ENCODE peak calls at places on chromosomes 7 and 10, in five cellular contexts. One of them, this sample, is unnamed.

GRCh38 chr7:71574153-71574894 is 442.4 kb downstream of the GALNT17 start:
- DNase-seq in PC-9: no peak
- DNase-seq in hepatocyte: no peak
- DNase-seq in PC-3: no peak
- DNase-seq in mammary epithelial cell: no peak
- DNase-seq in this sample: no peak

GRCh38 chr7:3162286-3162685 is 118.6 kb upstream of the CARD11 start:
- DNase-seq in PC-9: no peak
- DNase-seq in hepatocyte: no peak
- DNase-seq in PC-3: peak
- DNase-seq in mammary epithelial cell: no peak
- DNase-seq in this sample: no peak

GRCh38 chr10:12327074-12327473 is 22.3 kb upstream of the CAMK1D start:
- DNase-seq in PC-9: no peak
- DNase-seq in hepatocyte: no peak
- DNase-seq in PC-3: no peak
- DNase-seq in mammary epithelial cell: no peak
- DNase-seq in this sample: no peak

GRCh38 chr7:38195804-38196595 is 18.0 kb downstream of the STARD3NL start:
- DNase-seq in PC-9: no peak
- DNase-seq in hepatocyte: no peak
- DNase-seq in PC-3: no peak
- DNase-seq in mammary epithelial cell: peak
- DNase-seq in this sample: no peak

GRCh38 chr10:93417886-93418285 is 64.2 kb downstream of the MYOF start:
- DNase-seq in PC-9: peak
- DNase-seq in hepatocyte: no peak
- DNase-seq in PC-3: no peak
- DNase-seq in mammary epithelial cell: no peak
- DNase-seq in this sample: no peak

GRCh38 chr10:1724921-1725320 is 12.4 kb downstream of the ADARB2 start:
- DNase-seq in PC-9: no peak
- DNase-seq in hepatocyte: no peak
- DNase-seq in PC-3: no peak
- DNase-seq in mammary epithelial cell: peak
- DNase-seq in this sample: no peak

GRCh38 chr10:58358314-58358933 is 23.6 kb downstream of the UBE2D1 start:
- DNase-seq in PC-9: no peak
- DNase-seq in hepatocyte: no peak
- DNase-seq in PC-3: no peak
- DNase-seq in mammary epithelial cell: no peak
- DNase-seq in this sample: no peak

GRCh38 chr7:36441344-36442022 is 51.8 kb downstream of the ANLN start:
- DNase-seq in PC-9: no peak
- DNase-seq in hepatocyte: no peak
- DNase-seq in PC-3: no peak
- DNase-seq in mammary epithelial cell: no peak
- DNase-seq in this sample: no peak

GRCh38 chr10:119190954-119191619 is 12.5 kb upstream of the PRDX3 start:
- DNase-seq in PC-9: no peak
- DNase-seq in hepatocyte: no peak
- DNase-seq in PC-3: no peak
- DNase-seq in mammary epithelial cell: no peak
- DNase-seq in this sample: no peak

GRCh38 chr7:92916751-92917369 is 80.5 kb upstream of the CDK6 start:
- DNase-seq in PC-9: peak
- DNase-seq in hepatocyte: no peak
- DNase-seq in PC-3: peak
- DNase-seq in mammary epithelial cell: peak
- DNase-seq in this sample: no peak

GRCh38 chr7:122689346-122690109 is 9.4 kb downstream of the RNF133 start:
- DNase-seq in PC-9: no peak
- DNase-seq in hepatocyte: no peak
- DNase-seq in PC-3: no peak
- DNase-seq in mammary epithelial cell: no peak
- DNase-seq in this sample: no peak

GRCh38 chr7:13953368-13953767 is 36.1 kb downstream of the ETV1 start:
- DNase-seq in PC-9: no peak
- DNase-seq in hepatocyte: no peak
- DNase-seq in PC-3: no peak
- DNase-seq in mammary epithelial cell: no peak
- DNase-seq in this sample: no peak

GRCh38 chr10:61547297-61547696 is 94.1 kb upstream of the TMEM26 start:
- DNase-seq in PC-9: no peak
- DNase-seq in hepatocyte: no peak
- DNase-seq in PC-3: peak
- DNase-seq in mammary epithelial cell: no peak
- DNase-seq in this sample: no peak

GRCh38 chr10:92839191-92840085 is 8.9 kb upstream of the EXOC6 start:
- DNase-seq in PC-9: no peak
- DNase-seq in hepatocyte: peak
- DNase-seq in PC-3: no peak
- DNase-seq in mammary epithelial cell: no peak
- DNase-seq in this sample: no peak

GRCh38 chr7:84178013-84178412 is 16.6 kb downstream of the SEMA3A start:
- DNase-seq in PC-9: no peak
- DNase-seq in hepatocyte: no peak
- DNase-seq in PC-3: peak
- DNase-seq in mammary epithelial cell: no peak
- DNase-seq in this sample: no peak

GRCh38 chr7:30403477-30403876 is 75.1 kb downstream of the NOD1 start:
- DNase-seq in PC-9: no peak
- DNase-seq in hepatocyte: no peak
- DNase-seq in PC-3: peak
- DNase-seq in mammary epithelial cell: peak
- DNase-seq in this sample: no peak

GRCh38 chr7:28183627-28184026 is 3.0 kb upstream of the JAZF1 start:
- DNase-seq in PC-9: no peak
- DNase-seq in hepatocyte: no peak
- DNase-seq in PC-3: no peak
- DNase-seq in mammary epithelial cell: no peak
- DNase-seq in this sample: no peak

GRCh38 chr7:111679944-111680343 is 117.7 kb upstream of the IMMP2L start:
- DNase-seq in PC-9: no peak
- DNase-seq in hepatocyte: no peak
- DNase-seq in PC-3: peak
- DNase-seq in mammary epithelial cell: peak
- DNase-seq in this sample: no peak

GRCh38 chr7:17855202-17855601 is 85.1 kb downstream of the SNX13 start:
- DNase-seq in PC-9: no peak
- DNase-seq in hepatocyte: no peak
- DNase-seq in PC-3: no peak
- DNase-seq in mammary epithelial cell: no peak
- DNase-seq in this sample: no peak

DNA sequence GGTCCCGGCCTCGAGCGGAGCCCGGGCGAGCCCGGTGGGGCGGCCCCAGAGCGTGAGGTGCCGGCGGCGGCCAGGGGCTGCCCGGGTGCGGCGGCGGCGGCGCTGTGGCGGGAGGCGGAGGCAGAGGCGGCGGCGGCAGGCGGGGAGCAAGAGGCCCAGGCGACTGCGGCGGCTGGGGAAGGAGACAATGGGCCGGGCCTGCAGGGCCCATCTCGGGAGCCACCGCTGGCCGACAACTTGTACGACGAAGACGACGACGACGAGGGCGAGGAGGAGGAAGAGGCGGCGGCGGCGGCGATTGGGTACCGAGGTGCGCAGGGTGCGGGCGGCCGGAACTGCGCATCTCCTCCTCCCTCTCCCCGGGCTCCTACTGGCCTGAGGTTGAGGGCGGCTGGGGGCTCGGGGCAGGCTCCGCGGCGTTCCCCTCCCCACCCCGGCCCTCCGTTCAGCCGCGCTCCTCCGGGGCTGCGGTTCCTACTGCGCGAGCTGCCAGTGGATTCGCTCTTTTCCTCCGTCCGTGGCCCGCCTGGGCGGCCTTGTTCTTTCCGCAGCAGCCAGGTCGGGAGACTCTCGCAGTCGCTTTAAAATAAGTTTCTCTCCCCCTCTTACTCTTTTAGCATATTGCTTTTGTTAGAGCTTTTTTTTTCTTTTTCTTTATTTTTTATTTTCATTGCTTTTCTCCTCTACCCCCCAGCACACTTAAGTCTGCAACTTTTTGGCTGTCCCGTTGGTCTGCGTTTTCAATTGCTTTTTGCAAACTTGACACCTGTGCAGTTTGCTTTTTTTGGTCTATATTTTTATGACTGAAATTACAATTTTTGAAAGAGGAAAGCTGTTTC is 605 bp downstream of the SIRT1 start:
- DNase-seq in PC-9: peak
- DNase-seq in hepatocyte: peak
- DNase-seq in PC-3: peak
- DNase-seq in mammary epithelial cell: peak
- DNase-seq in this sample: no peak
- TF ChIP-seq EZH2 in PC-9: no peak
- TF ChIP-seq EZH2 in hepatocyte: no peak
- TF ChIP-seq EZH2 in PC-3: no peak
- TF ChIP-seq EZH2 in mammary epithelial cell: no peak
- TF ChIP-seq EZH2 in this sample: no peak

GRCh38 chr7:129785457-129786178 is 167.1 kb downstream of the UBE2H start:
- DNase-seq in PC-9: peak
- DNase-seq in hepatocyte: no peak
- DNase-seq in PC-3: no peak
- DNase-seq in mammary epithelial cell: no peak
- DNase-seq in this sample: no peak
- TF ChIP-seq EZH2 in PC-9: no peak
- TF ChIP-seq EZH2 in hepatocyte: peak
- TF ChIP-seq EZH2 in PC-3: no peak
- TF ChIP-seq EZH2 in mammary epithelial cell: peak
- TF ChIP-seq EZH2 in this sample: no peak

GRCh38 chr7:156999611-157000046 is 10.8 kb downstream of the MNX1 start:
- DNase-seq in PC-9: no peak
- DNase-seq in hepatocyte: no peak
- DNase-seq in PC-3: no peak
- DNase-seq in mammary epithelial cell: no peak
- DNase-seq in this sample: no peak
- TF ChIP-seq EZH2 in PC-9: no peak
- TF ChIP-seq EZH2 in hepatocyte: no peak
- TF ChIP-seq EZH2 in PC-3: no peak
- TF ChIP-seq EZH2 in mammary epithelial cell: no peak
- TF ChIP-seq EZH2 in this sample: no peak

GRCh38 chr7:155490697-155491628 is 33.0 kb downstream of the EN2 start:
- DNase-seq in PC-9: no peak
- DNase-seq in hepatocyte: no peak
- DNase-seq in PC-3: no peak
- DNase-seq in mammary epithelial cell: no peak
- DNase-seq in this sample: no peak
- TF ChIP-seq EZH2 in PC-9: peak
- TF ChIP-seq EZH2 in hepatocyte: no peak
- TF ChIP-seq EZH2 in PC-3: no peak
- TF ChIP-seq EZH2 in mammary epithelial cell: no peak
- TF ChIP-seq EZH2 in this sample: no peak

DNA sequence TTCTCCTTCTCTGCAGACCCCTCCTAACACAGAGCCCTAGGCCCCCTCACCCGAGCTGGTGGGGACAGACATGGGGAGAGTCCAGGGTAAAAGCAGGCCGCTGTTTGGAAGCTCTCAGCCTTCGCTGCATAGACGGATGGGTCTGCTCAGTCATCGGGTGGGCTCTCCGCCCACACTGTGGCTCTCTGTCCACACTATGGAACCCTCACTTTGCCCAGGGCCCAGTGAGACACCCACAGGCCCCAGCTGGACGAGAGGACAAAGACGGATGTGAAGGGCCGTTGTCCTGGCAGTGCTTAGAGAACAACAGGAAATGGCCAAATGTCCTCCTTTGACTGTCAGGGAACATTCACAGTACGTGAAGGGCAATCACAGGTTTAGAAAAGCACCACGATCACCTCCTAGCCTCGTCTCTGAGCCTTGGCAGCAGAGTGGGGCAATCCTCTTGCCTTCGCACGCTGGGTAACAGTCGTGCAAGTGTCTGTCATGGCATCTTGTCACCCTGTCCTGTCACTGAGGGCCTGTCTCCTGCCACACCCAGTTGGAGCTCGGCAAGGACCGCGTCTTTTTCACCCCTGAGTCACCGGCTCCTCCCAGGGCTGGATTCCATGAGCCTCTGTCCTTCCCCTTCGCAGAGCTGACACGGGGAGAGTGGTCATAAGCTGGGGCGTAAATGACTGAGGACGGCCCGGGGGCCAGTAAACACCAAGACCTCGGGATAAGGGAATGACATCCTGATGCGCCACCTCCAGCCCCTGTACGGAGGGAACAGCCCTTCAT is 80.6 kb downstream of the PRKAG2 start:
- DNase-seq in PC-9: peak
- DNase-seq in hepatocyte: peak
- DNase-seq in PC-3: peak
- DNase-seq in mammary epithelial cell: peak
- DNase-seq in this sample: no peak
- TF ChIP-seq EZH2 in PC-9: no peak
- TF ChIP-seq EZH2 in hepatocyte: no peak
- TF ChIP-seq EZH2 in PC-3: no peak
- TF ChIP-seq EZH2 in mammary epithelial cell: no peak
- TF ChIP-seq EZH2 in this sample: no peak

DNA sequence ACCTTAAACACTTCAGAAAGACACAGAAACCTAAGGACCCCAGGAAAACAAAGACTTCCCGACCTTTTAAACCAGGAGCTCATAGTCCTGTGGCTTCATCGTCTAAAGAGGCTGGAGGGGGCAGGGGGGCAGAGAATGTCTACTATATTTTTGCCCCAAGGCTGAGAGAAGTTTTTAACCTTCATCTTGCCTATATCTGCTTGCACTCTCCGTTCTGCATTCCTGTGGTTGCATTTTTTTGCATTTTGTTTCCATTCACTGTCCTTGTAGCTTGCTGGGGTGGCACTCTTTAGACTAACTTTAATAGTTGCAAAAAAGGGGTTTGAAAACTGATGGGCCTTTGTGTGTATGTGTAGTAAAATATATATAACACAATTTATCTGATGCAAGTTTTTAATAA is 23.7 kb downstream of the PRKAR2B start:
- DNase-seq in PC-9: no peak
- DNase-seq in hepatocyte: no peak
- DNase-seq in PC-3: no peak
- DNase-seq in mammary epithelial cell: no peak
- DNase-seq in this sample: no peak
- TF ChIP-seq EZH2 in PC-9: no peak
- TF ChIP-seq EZH2 in hepatocyte: no peak
- TF ChIP-seq EZH2 in PC-3: no peak
- TF ChIP-seq EZH2 in mammary epithelial cell: no peak
- TF ChIP-seq EZH2 in this sample: no peak

GRCh38 chr7:29193316-29194205 is 1.0 kb upstream of the CHN2 start:
- DNase-seq in PC-9: no peak
- DNase-seq in hepatocyte: peak
- DNase-seq in PC-3: no peak
- DNase-seq in mammary epithelial cell: no peak
- DNase-seq in this sample: no peak

GRCh38 chr7:29194206-29194593 is 375 bp upstream of the CHN2 start:
- DNase-seq in PC-9: no peak
- DNase-seq in hepatocyte: peak
- DNase-seq in PC-3: no peak
- DNase-seq in mammary epithelial cell: no peak
- DNase-seq in this sample: no peak

GRCh38 chr7:29192811-29193210 is 1.8 kb upstream of the CHN2 start:
- DNase-seq in PC-9: no peak
- DNase-seq in hepatocyte: no peak
- DNase-seq in PC-3: no peak
- DNase-seq in mammary epithelial cell: no peak
- DNase-seq in this sample: no peak

GRCh38 chr7:29196191-29196590 is 1.6 kb downstream of the CHN2 start:
- DNase-seq in PC-9: no peak
- DNase-seq in hepatocyte: no peak
- DNase-seq in PC-3: no peak
- DNase-seq in mammary epithelial cell: no peak
- DNase-seq in this sample: no peak

GRCh38 chr7:29194594-29195417 is at the start of gene CHN2:
- DNase-seq in PC-9: no peak
- DNase-seq in hepatocyte: peak
- DNase-seq in PC-3: peak
- DNase-seq in mammary epithelial cell: peak
- DNase-seq in this sample: no peak
- TF ChIP-seq EZH2 in PC-9: no peak
- TF ChIP-seq EZH2 in hepatocyte: no peak
- TF ChIP-seq EZH2 in PC-3: no peak
- TF ChIP-seq EZH2 in mammary epithelial cell: peak
- TF ChIP-seq EZH2 in this sample: no peak